ENCODE peak calls at places on chromosomes 2 and 18, in six cellular contexts. W is IMR-90, F is AG10803, B is GM19239, M is anterior cingulate cortex, A is HuH-7.5. T is an unnamed sample.

GRCh38 chr2:45258251-45258775 is 249.1 kb upstream of the SIX2 start:
- DNase-seq in W (no peak), F (no peak), B (no peak), M (no peak), A (no peak), T (no peak)

GRCh38 chr2:200786423-200786822 is 25.3 kb upstream of the BZW1 start:
- DNase-seq in W (peak), F (peak), B (no peak), M (no peak), A (no peak), T (no peak)

GRCh38 chr2:182597570-182597969 is 118.5 kb upstream of the DNAJC10 start:
- DNase-seq in W (no peak), F (no peak), B (no peak), M (no peak), A (no peak), T (no peak)

GRCh38 chr2:26561918-26562810 is 79.0 kb downstream of the CIB4 start:
- DNase-seq in W (no peak), F (peak), B (no peak), M (no peak), A (peak), T (peak)

GRCh38 chr2:2324565-2325101 is 6.4 kb downstream of the MYT1L start:
- DNase-seq in W (no peak), F (no peak), B (no peak), M (peak), A (no peak), T (no peak)

GRCh38 chr2:214837466-214837865 is 28.0 kb upstream of the BARD1 start:
- DNase-seq in W (no peak), F (no peak), B (no peak), M (no peak), A (no peak), T (no peak)

GRCh38 chr2:109117780-109118179 is 11.2 kb upstream of the SH3RF3 start:
- DNase-seq in W (no peak), F (no peak), B (no peak), M (no peak), A (no peak), T (no peak)

GRCh38 chr2:105858868-105859693 is 114.4 kb downstream of the NCK2 start:
- DNase-seq in W (no peak), F (no peak), B (no peak), M (no peak), A (no peak), T (no peak)

GRCh38 chr2:179021258-179021657 is 28.7 kb downstream of the CCDC141 start:
- DNase-seq in W (no peak), F (no peak), B (peak), M (no peak), A (no peak), T (no peak)

GRCh38 chr2:21330786-21331391 is 207.1 kb downstream of the TDRD15 start:
- DNase-seq in W (peak), F (no peak), B (no peak), M (no peak), A (no peak), T (no peak)

GRCh38 chr2:162243305-162243693 is at the start of gene FAP:
- DNase-seq in W (peak), F (peak), B (no peak), M (no peak), A (no peak), T (no peak)

GRCh38 chr2:10345126-10345525 is 42.4 kb downstream of the HPCAL1 start:
- DNase-seq in W (no peak), F (no peak), B (no peak), M (no peak), A (no peak), T (no peak)

GRCh38 chr2:74696758-74697327 is 42.8 kb downstream of the SEMA4F start:
- DNase-seq in W (peak), F (peak), B (no peak), M (no peak), A (no peak), T (no peak)

GRCh38 chr2:36455788-36456187 is 100.2 kb downstream of the CRIM1 start:
- DNase-seq in W (peak), F (peak), B (no peak), M (no peak), A (no peak), T (no peak)

GRCh38 chr2:120661551-120661950 is 74.1 kb upstream of the GLI2 start:
- DNase-seq in W (no peak), F (peak), B (no peak), M (peak), A (no peak), T (no peak)

GRCh38 chr2:201257381-201257940 is 2.9 kb upstream of the CASP8 start:
- DNase-seq in W (peak), F (no peak), B (peak), M (no peak), A (no peak), T (peak)

GRCh38 chr18:37238271-37238670 is 327.3 kb downstream of the CELF4 start:
- DNase-seq in W (no peak), F (no peak), B (no peak), M (no peak), A (no peak), T (no peak)

GRCh38 chr2:216635701-216636541 is 2.7 kb downstream of the IGFBP2 start:
- DNase-seq in W (no peak), F (no peak), B (no peak), M (no peak), A (no peak), T (no peak)

GRCh38 chr2:20595439-20596192 is 55.3 kb downstream of the HS1BP3 start:
- DNase-seq in W (peak), F (peak), B (peak), M (no peak), A (no peak), T (peak)

GRCh38 chr2:53994735-53995538 is 24.1 kb upstream of the PSME4 start:
- DNase-seq in W (no peak), F (no peak), B (no peak), M (no peak), A (no peak), T (no peak)

GRCh38 chr2:206802654-206803514 is 37.5 kb downstream of the FASTKD2 start:
- DNase-seq in W (no peak), F (no peak), B (no peak), M (no peak), A (no peak), T (no peak)

T was measured in thyroid gland.